ENCODE peak calls at places on chromosomes 11 and 22, in ten cellular contexts. O is heart right ventricle, K is lung, Y is dorsolateral prefrontal cortex, F is neural progenitor cell, J is GM23338, T is AG10803, P is esophagus muscularis mucosa, D is AG09309, L is bronchial epithelial cell. E is an unnamed sample.

GRCh38 chr11:76797341-76798201 is 14.4 kb downstream of the TSKU start:
- DNase-seq in O (no peak), K (no peak), Y (no peak), F (no peak), J (no peak), T (no peak), P (peak), D (no peak), L (no peak), E (no peak)

GRCh38 chr22:22201925-22202343 is 42.7 kb upstream of the VPREB1 start:
- DNase-seq in O (no peak), K (no peak), Y (no peak), F (no peak), J (no peak), T (no peak), P (no peak), D (no peak), L (no peak), E (peak)

GRCh38 chr11:46249103-46249942 is 28.1 kb upstream of the CREB3L1 start:
- DNase-seq in O (no peak), K (no peak), Y (no peak), F (no peak), J (no peak), T (no peak), P (no peak), D (no peak), L (no peak), E (peak)

GRCh38 chr22:50621948-50622722 is 5.8 kb downstream of the ARSA start:
- DNase-seq in O (no peak), K (no peak), Y (no peak), F (peak), J (no peak), T (no peak), P (no peak), D (no peak), L (peak), E (peak)

GRCh38 chr11:112780351-112781043 is 180.7 kb upstream of the NCAM1 start:
- DNase-seq in O (peak), K (no peak), Y (peak), F (no peak), J (no peak), T (peak), P (no peak), D (no peak), L (peak), E (no peak)

GRCh38 chr11:92865352-92865751 is 104.1 kb upstream of the MTNR1B start:
- DNase-seq in O (no peak), K (no peak), Y (no peak), F (no peak), J (no peak), T (peak), P (no peak), D (peak), L (no peak), E (no peak)

GRCh38 chr11:27282141-27282590 is 80.8 kb downstream of the CCDC34 start:
- DNase-seq in O (peak), K (peak), Y (no peak), F (no peak), J (no peak), T (peak), P (no peak), D (peak), L (no peak), E (no peak)

GRCh38 chr11:97022942-97023341 is 633.1 kb downstream of the JRKL start:
- DNase-seq in O (no peak), K (no peak), Y (no peak), F (no peak), J (no peak), T (no peak), P (no peak), D (no peak), L (no peak), E (no peak)

GRCh38 chr11:1750840-1751520 is 585 bp upstream of the IFITM10 start:
- DNase-seq in O (no peak), K (no peak), Y (no peak), F (no peak), J (no peak), T (no peak), P (no peak), D (no peak), L (no peak), E (no peak)

GRCh38 chr11:62108017-62108750 is 15.6 kb upstream of the INCENP start:
- DNase-seq in O (peak), K (no peak), Y (peak), F (peak), J (peak), T (peak), P (no peak), D (peak), L (peak), E (peak)

GRCh38 chr11:118708296-118708695 is 28.8 kb upstream of the TREH start:
- DNase-seq in O (no peak), K (no peak), Y (no peak), F (no peak), J (no peak), T (no peak), P (no peak), D (no peak), L (no peak), E (no peak)

GRCh38 chr11:66336234-66337102 is at the start of gene RIN1:
- DNase-seq in O (peak), K (peak), Y (peak), F (peak), J (peak), T (peak), P (no peak), D (peak), L (peak), E (peak)

GRCh38 chr11:32288276-32288675 is 147.1 kb downstream of the WT1 start:
- DNase-seq in O (no peak), K (no peak), Y (no peak), F (peak), J (peak), T (no peak), P (no peak), D (no peak), L (no peak), E (no peak)

GRCh38 chr22:22721681-22722309 is 77.4 kb downstream of the GGTLC2 start:
- DNase-seq in O (no peak), K (no peak), Y (no peak), F (no peak), J (no peak), T (peak), P (peak), D (no peak), L (peak), E (peak)

GRCh38 chr11:75429902-75430691 is 2.9 kb downstream of the KLHL35 start:
- DNase-seq in O (peak), K (peak), Y (peak), F (peak), J (peak), T (peak), P (no peak), D (no peak), L (peak), E (peak)

GRCh38 chr11:132898021-132898420 is 634.3 kb downstream of the OPCML start:
- DNase-seq in O (no peak), K (no peak), Y (peak), F (no peak), J (no peak), T (peak), P (no peak), D (no peak), L (peak), E (no peak)

GRCh38 chr22:23404689-23405365 is 175.3 kb downstream of the IGLL1 start:
- DNase-seq in O (peak), K (no peak), Y (no peak), F (peak), J (peak), T (peak), P (no peak), D (no peak), L (no peak), E (no peak)

GRCh38 chr11:117130879-117131278 is 13.2 kb upstream of the PAFAH1B2 start:
- DNase-seq in O (no peak), K (no peak), Y (no peak), F (no peak), J (no peak), T (no peak), P (no peak), D (no peak), L (no peak), E (no peak)

GRCh38 chr11:33160587-33160986 is 693 bp downstream of the CSTF3 start:
- DNase-seq in O (no peak), K (no peak), Y (no peak), F (no peak), J (no peak), T (no peak), P (no peak), D (no peak), L (no peak), E (no peak)

GRCh38 chr22:40334899-40335298 is 11.4 kb upstream of the ADSL start:
- DNase-seq in O (no peak), K (no peak), Y (no peak), F (no peak), J (no peak), T (no peak), P (no peak), D (no peak), L (no peak), E (peak)

GRCh38 chr11:2193099-2193886 is 21.7 kb upstream of the TH start:
- DNase-seq in O (peak), K (no peak), Y (no peak), F (no peak), J (no peak), T (no peak), P (no peak), D (no peak), L (no peak), E (no peak)

GRCh38 chr11:2789331-2789730 is 89.5 kb upstream of the KCNQ1OT1 start:
- DNase-seq in O (peak), K (no peak), Y (no peak), F (no peak), J (no peak), T (no peak), P (peak), D (no peak), L (no peak), E (no peak)

GRCh38 chr11:130945945-130946344 is 29.7 kb upstream of the SNX19 start:
- DNase-seq in O (peak), K (peak), Y (peak), F (no peak), J (no peak), T (peak), P (no peak), D (peak), L (peak), E (no peak)

GRCh38 chr11:23789938-23790371 is 706.9 kb upstream of the LUZP2 start:
- DNase-seq in O (no peak), K (no peak), Y (no peak), F (no peak), J (no peak), T (peak), P (no peak), D (peak), L (peak), E (no peak)

DNA sequence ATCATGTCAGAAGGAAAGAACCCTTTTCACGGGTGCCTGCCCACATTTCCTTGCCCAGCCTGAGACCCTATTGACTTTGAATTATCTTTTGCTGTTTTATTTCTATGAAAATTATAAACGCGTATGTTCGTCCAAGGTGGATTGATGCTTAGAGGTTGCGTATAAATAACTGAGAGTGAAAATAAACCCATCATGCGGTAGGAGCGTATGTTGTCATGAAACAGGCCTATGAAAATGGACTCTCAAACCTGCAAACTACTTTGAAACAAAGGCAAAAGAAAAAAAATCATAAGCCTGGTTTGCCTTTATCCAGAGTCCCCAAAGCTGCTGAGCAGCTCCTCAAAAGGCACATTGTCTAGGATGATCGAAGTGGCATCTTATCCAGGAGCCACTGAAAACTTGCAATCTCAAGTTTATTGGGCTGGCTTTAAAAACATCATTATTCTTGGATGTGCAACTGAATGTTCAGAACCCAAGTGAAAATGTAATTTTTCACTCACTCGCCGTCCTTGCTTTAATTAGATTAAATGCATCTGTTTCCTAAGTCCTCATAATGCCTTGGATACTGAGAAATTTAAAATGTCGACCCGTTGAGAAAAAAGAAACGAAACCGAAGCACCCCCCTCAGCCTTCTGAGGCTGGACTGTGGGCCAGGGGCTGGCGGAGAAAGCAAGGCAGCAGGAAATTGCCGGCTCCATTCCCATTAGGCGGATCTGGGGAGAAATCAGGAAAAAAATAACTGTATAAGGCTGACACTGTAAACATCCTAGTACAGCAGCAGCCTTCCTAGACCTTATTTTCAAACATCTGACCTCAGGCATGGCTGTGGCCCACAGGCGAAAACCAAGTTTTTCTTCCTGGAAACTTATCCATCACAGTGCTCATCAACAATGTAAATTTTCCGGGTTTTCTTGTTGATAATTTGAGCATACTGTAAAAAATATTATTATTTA is 82.9 kb upstream of the PPARA start:
- DNase-seq in O (no peak), K (no peak), Y (no peak), F (no peak), J (no peak), T (peak), P (no peak), D (no peak), L (no peak), E (no peak)
- H3K4me3 ChIP-seq in O (peak), K (no peak), Y (peak), F (no peak), J (no peak), T (peak), P (peak), D (peak), L (no peak), E (no peak)

GRCh38 chr11:6269994-6270393 is 10.4 kb downstream of the CCKBR start:
- DNase-seq in O (no peak), K (no peak), Y (no peak), F (peak), J (peak), T (no peak), P (no peak), D (no peak), L (no peak), E (no peak)
- TF ChIP-seq CTCF in O (no peak), K (no peak), Y (no peak), F (peak), J (peak), T (peak), P (no peak), D (no peak), L (no peak), E (no peak)

GRCh38 chr11:87150936-87151335 is 113.2 kb downstream of the TMEM135 start:
- DNase-seq in O (no peak), K (no peak), Y (no peak), F (no peak), J (no peak), T (peak), P (no peak), D (peak), L (peak), E (no peak)
- H3K4me3 ChIP-seq in O (no peak), K (no peak), Y (no peak), F (no peak), J (no peak), T (no peak), P (no peak), D (no peak), L (no peak), E (no peak)

DNA sequence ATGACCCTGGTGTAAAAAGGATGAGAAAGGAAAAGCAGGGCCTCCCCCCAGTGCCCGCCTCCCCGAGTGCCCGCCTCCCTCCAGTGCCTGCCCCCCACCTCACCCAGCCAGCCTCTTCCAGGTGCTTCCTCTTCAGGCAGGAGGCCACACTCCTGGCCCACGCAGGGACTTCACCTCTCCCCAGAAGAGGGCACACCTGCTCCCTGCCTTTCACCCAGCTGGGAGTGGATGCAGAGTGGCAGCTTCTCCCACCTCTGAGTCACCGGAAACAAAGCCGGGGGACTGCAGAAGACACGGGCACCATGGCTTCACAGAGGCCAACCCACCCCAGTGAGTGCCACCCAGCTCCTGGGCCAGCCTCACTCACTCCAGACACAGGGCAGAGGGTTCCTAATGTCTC is 16.1 kb downstream of the CPT1A start:
- DNase-seq in O (no peak), K (no peak), Y (no peak), F (peak), J (peak), T (no peak), P (no peak), D (no peak), L (peak), E (no peak)
- TF ChIP-seq CTCF in O (no peak), K (no peak), Y (no peak), F (peak), J (peak), T (no peak), P (no peak), D (peak), L (peak), E (no peak)

GRCh38 chr11:18264677-18265542 is 1.2 kb upstream of the SAA1 start:
- DNase-seq in O (no peak), K (no peak), Y (no peak), F (no peak), J (no peak), T (no peak), P (peak), D (no peak), L (no peak), E (no peak)
- H3K4me3 ChIP-seq in O (no peak), K (no peak), Y (no peak), F (no peak), J (no peak), T (no peak), P (no peak), D (no peak), L (no peak), E (no peak)

DNA sequence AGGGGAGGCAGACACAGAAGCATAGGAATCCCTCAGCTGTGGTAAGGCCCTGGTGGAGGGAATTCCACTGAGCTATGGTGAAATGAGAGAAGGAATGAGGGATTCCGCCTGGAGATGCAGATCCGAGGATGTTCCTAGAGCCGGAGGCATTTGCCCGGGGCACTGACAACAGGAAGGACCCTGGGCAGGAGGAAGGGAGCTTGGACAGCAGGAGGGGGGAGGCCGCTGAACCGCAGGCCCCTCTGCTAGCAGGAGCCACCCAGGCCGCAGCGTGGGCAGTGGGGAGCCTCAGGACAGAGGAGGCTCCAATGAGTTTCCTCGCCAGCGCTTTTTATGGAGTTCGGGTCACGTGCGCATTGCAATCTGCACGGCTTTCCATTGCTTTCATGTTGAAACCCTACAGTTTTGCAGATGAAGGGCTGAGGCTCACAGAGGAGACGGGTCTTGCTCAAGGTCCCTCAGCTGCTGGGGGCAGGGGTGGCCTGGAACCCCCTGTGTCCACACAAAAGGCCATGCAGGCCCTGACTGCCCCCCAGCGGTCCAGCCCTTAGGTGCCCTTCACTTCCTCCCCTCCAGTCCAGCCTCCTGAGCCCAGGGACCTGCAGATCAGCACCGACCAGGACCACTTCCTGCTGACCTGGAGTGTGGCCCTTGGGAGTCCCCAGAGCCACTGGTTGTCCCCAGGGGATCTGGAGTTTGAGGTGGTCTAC is 15.6 kb downstream of the CSF2RB start:
- DNase-seq in O (no peak), K (no peak), Y (no peak), F (no peak), J (no peak), T (no peak), P (no peak), D (no peak), L (no peak), E (no peak)
- TF ChIP-seq CTCF in O (no peak), K (no peak), Y (no peak), F (no peak), J (no peak), T (no peak), P (no peak), D (no peak), L (no peak), E (no peak)

GRCh38 chr11:84163115-84163514 is 876.9 kb upstream of the CCDC90B start:
- DNase-seq in O (no peak), K (no peak), Y (no peak), F (no peak), J (no peak), T (no peak), P (no peak), D (no peak), L (no peak), E (no peak)

GRCh38 chr11:84164722-84165121 is 878.6 kb upstream of the CCDC90B start:
- DNase-seq in O (no peak), K (no peak), Y (no peak), F (no peak), J (no peak), T (no peak), P (no peak), D (no peak), L (no peak), E (no peak)

GRCh38 chr11:84165139-84165538 is 879.0 kb upstream of the CCDC90B start:
- DNase-seq in O (no peak), K (no peak), Y (no peak), F (no peak), J (no peak), T (peak), P (no peak), D (no peak), L (no peak), E (no peak)
- H3K4me3 ChIP-seq in O (no peak), K (no peak), Y (no peak), F (no peak), J (no peak), T (no peak), P (no peak), D (no peak), L (no peak), E (no peak)

DNA sequence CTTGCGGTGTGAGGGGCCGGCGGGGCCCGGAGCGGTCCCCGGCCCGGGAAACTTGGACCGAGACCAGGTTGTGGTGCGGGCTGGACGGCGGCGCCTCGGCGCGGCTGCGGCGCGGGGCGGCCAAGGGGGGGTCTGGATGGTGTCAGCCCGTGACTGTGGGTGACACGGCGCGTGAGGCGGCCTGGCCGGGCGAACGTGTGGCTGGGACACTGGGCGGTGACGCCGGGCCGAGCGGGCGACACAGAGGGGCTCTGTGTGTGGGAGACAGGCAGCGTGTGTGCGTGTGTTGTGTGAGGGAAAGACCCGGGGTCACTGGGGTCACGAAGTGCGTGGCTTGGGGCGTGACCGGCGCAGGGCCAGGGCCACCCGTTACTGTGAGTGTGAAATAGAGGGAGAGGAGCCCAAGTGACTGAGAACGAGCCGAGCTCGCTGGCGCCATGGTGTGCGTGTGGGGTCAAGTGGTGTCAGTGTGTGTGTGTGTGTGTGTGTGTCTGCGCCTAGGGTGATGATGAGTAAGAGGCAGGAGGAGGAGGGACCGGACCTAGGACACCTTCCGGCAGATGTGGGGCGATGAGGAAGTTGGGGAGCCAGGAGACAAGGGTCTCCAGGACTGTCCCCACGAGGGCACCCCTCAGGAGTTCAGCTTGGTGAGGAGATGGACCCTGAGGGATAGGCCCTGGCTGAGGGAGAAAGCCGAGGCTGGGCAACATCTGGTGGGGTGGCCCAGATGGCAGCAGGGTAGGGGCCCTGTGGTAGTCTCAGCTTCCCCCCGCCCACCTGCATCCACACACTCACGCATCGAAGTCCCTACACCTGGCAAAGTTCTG is 817 bp downstream of the RELT start:
- DNase-seq in O (no peak), K (peak), Y (no peak), F (peak), J (peak), T (peak), P (no peak), D (peak), L (peak), E (peak)
- TF ChIP-seq CTCF in O (no peak), K (no peak), Y (no peak), F (no peak), J (no peak), T (no peak), P (no peak), D (no peak), L (no peak), E (no peak)

E was measured in GM12865.